ENCODE peak calls at places on chromosomes 3 and 15, in four cellular contexts. J is H1, G is K562, R is HepG2. Q is an unnamed sample.

GRCh38 chr15:34582461-34583357 is 742 bp downstream of the GOLGA8B start:
- DNase-seq in J (no peak), G (peak; percentile 65), R (no peak), Q (peak; percentile 8)

GRCh38 chr3:73523661-73524060 is 101.1 kb downstream of the PDZRN3 start:
- DNase-seq in J (no peak), G (no peak), R (no peak), Q (no peak)

GRCh38 chr3:15097889-15098288 is 1.1 kb downstream of the RBSN start:
- DNase-seq in J (no peak), G (no peak), R (no peak), Q (no peak)

GRCh38 chr3:106183762-106184391 is 315.1 kb upstream of the CBLB start:
- DNase-seq in J (no peak), G (no peak), R (no peak), Q (peak; percentile 87)

GRCh38 chr3:46578973-46579755 is 13.1 kb upstream of the LRRC2 start:
- DNase-seq in J (no peak), G (peak; percentile 9), R (peak; percentile 93), Q (no peak)

GRCh38 chr3:107035176-107035575 is 342.1 kb upstream of the CCDC54 start:
- DNase-seq in J (no peak), G (no peak), R (no peak), Q (no peak)

GRCh38 chr15:58269455-58270414 is 131.6 kb downstream of the AQP9 start:
- DNase-seq in J (no peak), G (peak; percentile 35), R (peak; percentile 71), Q (peak; percentile 71)

GRCh38 chr15:70083423-70083822 is 14.3 kb downstream of the TLE3 start:
- DNase-seq in J (no peak), G (no peak), R (no peak), Q (no peak)

GRCh38 chr3:112090899-112091586 is 4.9 kb downstream of the C3orf52 start:
- DNase-seq in J (no peak), G (no peak), R (no peak), Q (no peak)

GRCh38 chr3:26719148-26719547 is 96.6 kb downstream of the LRRC3B start:
- DNase-seq in J (no peak), G (no peak), R (no peak), Q (no peak)

GRCh38 chr3:46659285-46659684 is 34.2 kb downstream of the ALS2CL start:
- DNase-seq in J (no peak), G (no peak), R (no peak), Q (no peak)

GRCh38 chr3:27758083-27758482 is 36.0 kb upstream of the EOMES start:
- DNase-seq in J (no peak), G (no peak), R (no peak), Q (peak; percentile 71)

GRCh38 chr3:107629556-107629955 is 106.8 kb downstream of the BBX start:
- DNase-seq in J (no peak), G (no peak), R (no peak), Q (peak; percentile 28)

GRCh38 chr3:20503394-20504082 is 317.5 kb upstream of the SGO1 start:
- DNase-seq in J (no peak), G (no peak), R (no peak), Q (no peak)

GRCh38 chr15:83323296-83323711 is 38.8 kb upstream of the BNC1 start:
- DNase-seq in J (no peak), G (no peak), R (no peak), Q (peak; percentile 98)
- H2AFZ ChIP-seq in J (no peak overlapping the region), G (no peak overlapping the region), R (no peak overlapping the region), Q (peak overlapping the region; percentile 28)

GRCh38 chr3:197030379-197031314 is 1.0 kb upstream of the MELTF start:
- DNase-seq in J (no peak), G (peak; percentile 49), R (no peak), Q (no peak)
- H3K9ac ChIP-seq in J (no peak overlapping the region), G (peak overlapping the region; percentile 32), R (no peak overlapping the region), Q (no peak overlapping the region)

GRCh38 chr3:66379565-66379964 is 121.3 kb downstream of the LRIG1 start:
- DNase-seq in J (no peak), G (no peak), R (no peak), Q (no peak)

GRCh38 chr3:66372681-66373350 is 128.0 kb downstream of the LRIG1 start:
- DNase-seq in J (peak; percentile 51), G (no peak), R (peak; percentile 10), Q (peak; percentile 20)

GRCh38 chr3:66378256-66378655 is 122.6 kb downstream of the LRIG1 start:
- DNase-seq in J (peak; percentile 15), G (no peak), R (no peak), Q (peak; percentile 26)

GRCh38 chr3:66377800-66378199 is 123.0 kb downstream of the LRIG1 start:
- DNase-seq in J (no peak), G (no peak), R (no peak), Q (no peak)

GRCh38 chr3:66376568-66376967 is 124.3 kb downstream of the LRIG1 start:
- DNase-seq in J (no peak), G (peak; percentile 14), R (peak; percentile 90), Q (peak; percentile 85)
- TF ChIP-seq MAFK in J (no peak), G (no peak), R (no peak), Q (no peak)

GRCh38 chr3:69232447-69232846 is 110.1 kb upstream of the LMOD3 start:
- DNase-seq in J (no peak), G (no peak), R (no peak), Q (no peak)

GRCh38 chr3:69241769-69242168 is 119.4 kb upstream of the LMOD3 start:
- DNase-seq in J (no peak), G (no peak), R (no peak), Q (no peak)

GRCh38 chr3:69240651-69241578 is 118.5 kb upstream of the LMOD3 start:
- DNase-seq in J (no peak), G (no peak), R (no peak), Q (no peak)

GRCh38 chr3:69239063-69239462 is 116.7 kb upstream of the LMOD3 start:
- DNase-seq in J (no peak), G (no peak), R (no peak), Q (no peak)

GRCh38 chr3:69236808-69237707 is 114.7 kb upstream of the LMOD3 start:
- DNase-seq in J (no peak), G (no peak), R (no peak), Q (no peak)
- H2AFZ ChIP-seq in J (peak overlapping the region; percentile 80), G (no peak overlapping the region), R (no peak overlapping the region), Q (no peak overlapping the region)

Q was measured in IMR-90.